ENCODE peak calls at places on chromosomes 7 and 10, in ten cellular contexts. One of them, this sample, is unnamed.

GRCh38 chr7:70098133-70098561 is 499.9 kb downstream of the AUTS2 start:
- DNase-seq in astrocyte of the cerebellum: no peak
- DNase-seq in fibroblast of mammary gland: no peak
- DNase-seq in upper lobe of left lung: no peak
- DNase-seq in HL-60: no peak
- DNase-seq in NCI-H1417 treated with DMSO at 0.1 percent for 48 hours: no peak
- DNase-seq in stimulated activated CD4-positive, alpha-beta T cell treated with anti-CD3 and anti-CD28 coated beads, TNF-alpha, amount 100 ng/mL, for 1 hour: no peak
- DNase-seq in brain microvascular endothelial cell: no peak
- DNase-seq in BJ: no peak
- DNase-seq in neuronal stem cell: no peak
- DNase-seq in this sample: no peak

GRCh38 chr7:151088856-151089699 is 2.8 kb downstream of the AGAP3 start:
- DNase-seq in astrocyte of the cerebellum: no peak
- DNase-seq in HL-60: peak
- DNase-seq in neuronal stem cell: peak
- DNase-seq in NCI-H1417 treated with DMSO at 0.1 percent for 48 hours: no peak
- DNase-seq in stimulated activated CD4-positive, alpha-beta T cell treated with anti-CD3 and anti-CD28 coated beads, TNF-alpha, amount 100 ng/mL, for 1 hour: no peak
- DNase-seq in fibroblast of mammary gland: peak
- DNase-seq in upper lobe of left lung: peak
- DNase-seq in brain microvascular endothelial cell: peak
- DNase-seq in BJ: no peak
- DNase-seq in this sample: no peak

GRCh38 chr7:11330717-11331116 is 357.0 kb downstream of the PHF14 start:
- DNase-seq in HL-60: no peak
- DNase-seq in brain microvascular endothelial cell: no peak
- DNase-seq in NCI-H1417 treated with DMSO at 0.1 percent for 48 hours: no peak
- DNase-seq in stimulated activated CD4-positive, alpha-beta T cell treated with anti-CD3 and anti-CD28 coated beads, TNF-alpha, amount 100 ng/mL, for 1 hour: no peak
- DNase-seq in fibroblast of mammary gland: no peak
- DNase-seq in upper lobe of left lung: no peak
- DNase-seq in BJ: no peak
- DNase-seq in neuronal stem cell: no peak
- DNase-seq in astrocyte of the cerebellum: no peak
- DNase-seq in this sample: no peak

GRCh38 chr7:44390701-44391100 is 65.3 kb upstream of the CAMK2B start:
- DNase-seq in fibroblast of mammary gland: no peak
- DNase-seq in neuronal stem cell: no peak
- DNase-seq in upper lobe of left lung: no peak
- DNase-seq in NCI-H1417 treated with DMSO at 0.1 percent for 48 hours: no peak
- DNase-seq in stimulated activated CD4-positive, alpha-beta T cell treated with anti-CD3 and anti-CD28 coated beads, TNF-alpha, amount 100 ng/mL, for 1 hour: no peak
- DNase-seq in brain microvascular endothelial cell: no peak
- DNase-seq in HL-60: no peak
- DNase-seq in astrocyte of the cerebellum: no peak
- DNase-seq in BJ: no peak
- DNase-seq in this sample: no peak

GRCh38 chr10:77493851-77494788 is 143.5 kb downstream of the KCNMA1 start:
- DNase-seq in neuronal stem cell: no peak
- DNase-seq in HL-60: no peak
- DNase-seq in fibroblast of mammary gland: peak
- DNase-seq in upper lobe of left lung: no peak
- DNase-seq in stimulated activated CD4-positive, alpha-beta T cell treated with anti-CD3 and anti-CD28 coated beads, TNF-alpha, amount 100 ng/mL, for 1 hour: no peak
- DNase-seq in brain microvascular endothelial cell: no peak
- DNase-seq in NCI-H1417 treated with DMSO at 0.1 percent for 48 hours: no peak
- DNase-seq in BJ: no peak
- DNase-seq in astrocyte of the cerebellum: peak
- DNase-seq in this sample: no peak

GRCh38 chr10:59877191-59877671 is 29.1 kb downstream of the CCDC6 start:
- DNase-seq in astrocyte of the cerebellum: no peak
- DNase-seq in BJ: no peak
- DNase-seq in NCI-H1417 treated with DMSO at 0.1 percent for 48 hours: no peak
- DNase-seq in fibroblast of mammary gland: peak
- DNase-seq in HL-60: no peak
- DNase-seq in brain microvascular endothelial cell: peak
- DNase-seq in upper lobe of left lung: no peak
- DNase-seq in neuronal stem cell: no peak
- DNase-seq in stimulated activated CD4-positive, alpha-beta T cell treated with anti-CD3 and anti-CD28 coated beads, TNF-alpha, amount 100 ng/mL, for 1 hour: no peak
- DNase-seq in this sample: no peak

GRCh38 chr10:30502266-30503058 is 68.5 kb downstream of the MAP3K8 start:
- DNase-seq in HL-60: no peak
- DNase-seq in fibroblast of mammary gland: no peak
- DNase-seq in BJ: no peak
- DNase-seq in NCI-H1417 treated with DMSO at 0.1 percent for 48 hours: no peak
- DNase-seq in astrocyte of the cerebellum: no peak
- DNase-seq in stimulated activated CD4-positive, alpha-beta T cell treated with anti-CD3 and anti-CD28 coated beads, TNF-alpha, amount 100 ng/mL, for 1 hour: no peak
- DNase-seq in neuronal stem cell: no peak
- DNase-seq in upper lobe of left lung: peak
- DNase-seq in brain microvascular endothelial cell: peak
- DNase-seq in this sample: no peak

GRCh38 chr7:41508755-41509154 is 194.1 kb downstream of the INHBA start:
- DNase-seq in neuronal stem cell: no peak
- DNase-seq in BJ: no peak
- DNase-seq in fibroblast of mammary gland: no peak
- DNase-seq in brain microvascular endothelial cell: no peak
- DNase-seq in stimulated activated CD4-positive, alpha-beta T cell treated with anti-CD3 and anti-CD28 coated beads, TNF-alpha, amount 100 ng/mL, for 1 hour: no peak
- DNase-seq in upper lobe of left lung: no peak
- DNase-seq in NCI-H1417 treated with DMSO at 0.1 percent for 48 hours: no peak
- DNase-seq in astrocyte of the cerebellum: no peak
- DNase-seq in HL-60: no peak
- DNase-seq in this sample: peak

GRCh38 chr10:3668276-3668960 is 116.6 kb downstream of the KLF6 start:
- DNase-seq in brain microvascular endothelial cell: peak
- DNase-seq in HL-60: no peak
- DNase-seq in upper lobe of left lung: peak
- DNase-seq in stimulated activated CD4-positive, alpha-beta T cell treated with anti-CD3 and anti-CD28 coated beads, TNF-alpha, amount 100 ng/mL, for 1 hour: peak
- DNase-seq in astrocyte of the cerebellum: peak
- DNase-seq in BJ: peak
- DNase-seq in neuronal stem cell: no peak
- DNase-seq in fibroblast of mammary gland: peak
- DNase-seq in NCI-H1417 treated with DMSO at 0.1 percent for 48 hours: no peak
- DNase-seq in this sample: peak

GRCh38 chr7:40303996-40304395 is 169.2 kb downstream of the SUGCT start:
- DNase-seq in brain microvascular endothelial cell: no peak
- DNase-seq in upper lobe of left lung: no peak
- DNase-seq in astrocyte of the cerebellum: no peak
- DNase-seq in HL-60: no peak
- DNase-seq in neuronal stem cell: no peak
- DNase-seq in fibroblast of mammary gland: peak
- DNase-seq in stimulated activated CD4-positive, alpha-beta T cell treated with anti-CD3 and anti-CD28 coated beads, TNF-alpha, amount 100 ng/mL, for 1 hour: no peak
- DNase-seq in BJ: no peak
- DNase-seq in NCI-H1417 treated with DMSO at 0.1 percent for 48 hours: no peak
- DNase-seq in this sample: no peak

GRCh38 chr7:17274551-17275245 is 23.8 kb upstream of the AHR start:
- DNase-seq in fibroblast of mammary gland: peak
- DNase-seq in stimulated activated CD4-positive, alpha-beta T cell treated with anti-CD3 and anti-CD28 coated beads, TNF-alpha, amount 100 ng/mL, for 1 hour: no peak
- DNase-seq in upper lobe of left lung: no peak
- DNase-seq in HL-60: no peak
- DNase-seq in NCI-H1417 treated with DMSO at 0.1 percent for 48 hours: no peak
- DNase-seq in neuronal stem cell: no peak
- DNase-seq in BJ: no peak
- DNase-seq in astrocyte of the cerebellum: peak
- DNase-seq in brain microvascular endothelial cell: peak
- DNase-seq in this sample: no peak

GRCh38 chr10:3907514-3907913 is 122.5 kb upstream of the KLF6 start:
- DNase-seq in HL-60: no peak
- DNase-seq in stimulated activated CD4-positive, alpha-beta T cell treated with anti-CD3 and anti-CD28 coated beads, TNF-alpha, amount 100 ng/mL, for 1 hour: no peak
- DNase-seq in fibroblast of mammary gland: peak
- DNase-seq in astrocyte of the cerebellum: peak
- DNase-seq in upper lobe of left lung: no peak
- DNase-seq in NCI-H1417 treated with DMSO at 0.1 percent for 48 hours: no peak
- DNase-seq in brain microvascular endothelial cell: peak
- DNase-seq in neuronal stem cell: no peak
- DNase-seq in BJ: no peak
- DNase-seq in this sample: no peak

GRCh38 chr10:70809011-70809611 is 6.6 kb upstream of the SGPL1 start:
- DNase-seq in NCI-H1417 treated with DMSO at 0.1 percent for 48 hours: no peak
- DNase-seq in BJ: no peak
- DNase-seq in fibroblast of mammary gland: no peak
- DNase-seq in astrocyte of the cerebellum: no peak
- DNase-seq in stimulated activated CD4-positive, alpha-beta T cell treated with anti-CD3 and anti-CD28 coated beads, TNF-alpha, amount 100 ng/mL, for 1 hour: no peak
- DNase-seq in upper lobe of left lung: no peak
- DNase-seq in HL-60: no peak
- DNase-seq in neuronal stem cell: no peak
- DNase-seq in brain microvascular endothelial cell: no peak
- DNase-seq in this sample: no peak

GRCh38 chr7:15922002-15922401 is 235.5 kb upstream of the MEOX2 start:
- DNase-seq in stimulated activated CD4-positive, alpha-beta T cell treated with anti-CD3 and anti-CD28 coated beads, TNF-alpha, amount 100 ng/mL, for 1 hour: no peak
- DNase-seq in fibroblast of mammary gland: no peak
- DNase-seq in neuronal stem cell: no peak
- DNase-seq in astrocyte of the cerebellum: no peak
- DNase-seq in brain microvascular endothelial cell: no peak
- DNase-seq in NCI-H1417 treated with DMSO at 0.1 percent for 48 hours: no peak
- DNase-seq in upper lobe of left lung: no peak
- DNase-seq in HL-60: no peak
- DNase-seq in BJ: no peak
- DNase-seq in this sample: no peak